ENCODE peak calls at places on chromosome 7, in seven cellular contexts. H is brain pericyte; R is T-helper 17 cell; Z is stimulated activated naive CD8-positive, alpha-beta T cell treated with anti-CD3 and anti-CD28 coated beads, Interleukin-15, Interleukin-2, amounts not matched to agents 100 U/mL and 50 U/mL, for 24 hours; B is H4; E is A549; M is cardiac septum. K is an unnamed sample.
A peak's percentile ranks its signal among the peaks of the same experiment; 100 is the strongest.

GRCh38 chr7:114923403-114923713 is 1.5 kb downstream of the MDFIC start:
- DNase-seq in H (no peak), R (no peak), Z (no peak), B (no peak), E (no peak), M (no peak), K (no peak)

GRCh38 chr7:152862033-152862432 is 102.5 kb downstream of the ACTR3B start:
- DNase-seq in H (no peak), R (no peak), Z (no peak), B (peak; percentile 1), E (no peak), M (peak; percentile 64), K (no peak)

GRCh38 chr7:67423058-67423457 is 426.4 kb downstream of the TYW1 start:
- DNase-seq in H (no peak), R (no peak), Z (no peak), B (no peak), E (no peak), M (no peak), K (no peak)

GRCh38 chr7:37973915-37974314 is 53.5 kb downstream of the EPDR1 start:
- DNase-seq in H (no peak), R (no peak), Z (no peak), B (no peak), E (no peak), M (no peak), K (no peak)

GRCh38 chr7:94452257-94452656 is 57.4 kb upstream of the CASD1 start:
- DNase-seq in H (no peak), R (no peak), Z (no peak), B (no peak), E (no peak), M (no peak), K (no peak)

GRCh38 chr7:104943502-104944343 is 70.3 kb upstream of the KMT2E start:
- DNase-seq in H (no peak), R (peak; percentile 29), Z (peak; percentile 82), B (peak; percentile 63), E (peak; percentile 54), M (peak; percentile 79), K (peak; percentile 54)

GRCh38 chr7:158989006-158989405 is 132.6 kb downstream of the DYNC2I1 start:
- DNase-seq in H (no peak), R (no peak), Z (no peak), B (no peak), E (no peak), M (no peak), K (no peak)

GRCh38 chr7:36040679-36041078 is 112.4 kb upstream of the EEPD1 start:
- DNase-seq in H (no peak), R (no peak), Z (no peak), B (no peak), E (no peak), M (no peak), K (no peak)

GRCh38 chr7:16071246-16071857 is 350.0 kb downstream of the CRPPA start:
- DNase-seq in H (no peak), R (no peak), Z (no peak), B (peak; percentile 81), E (peak; percentile 61), M (no peak), K (no peak)

GRCh38 chr7:116859323-116859722 is 3.1 kb upstream of the CAPZA2 start:
- DNase-seq in H (no peak), R (no peak), Z (no peak), B (no peak), E (peak; percentile 30), M (no peak), K (no peak)

GRCh38 chr7:154917214-154918160 is 85.4 kb downstream of the PAXIP1 start:
- DNase-seq in H (no peak), R (no peak), Z (no peak), B (no peak), E (no peak), M (no peak), K (no peak)

GRCh38 chr7:48390381-48391327 is 219.4 kb downstream of the ABCA13 start:
- DNase-seq in H (no peak), R (no peak), Z (no peak), B (peak; percentile 87), E (no peak), M (peak; percentile 82), K (peak; percentile 58)

GRCh38 chr7:125661-126060 is 66.7 kb upstream of the FAM20C start:
- DNase-seq in H (no peak), R (no peak), Z (no peak), B (peak; percentile 58), E (peak; percentile 27), M (no peak), K (no peak)

GRCh38 chr7:2512713-2513112 is 6.9 kb upstream of the LFNG start:
- DNase-seq in H (no peak), R (no peak), Z (no peak), B (no peak), E (no peak), M (no peak), K (no peak)

GRCh38 chr7:69775231-69775771 is 177.0 kb downstream of the AUTS2 start:
- DNase-seq in H (no peak), R (no peak), Z (no peak), B (peak; percentile 72), E (peak; percentile 74), M (no peak), K (no peak)

K was measured in CD14-positive monocyte.